ENCODE peak calls at places on chromosome 19, in nine cellular contexts. G, Q, O, N, Y, T, L, R and B are unnamed samples.

GRCh38 chr19:33831835-33832234 is 35.2 kb downstream of the KCTD15 start:
- DNase-seq in O (no peak), T (no peak), R (no peak), N (no peak), Y (no peak), Q (no peak), G (no peak), L (no peak), B (no peak)

GRCh38 chr19:2266183-2266993 is 10.2 kb upstream of the JSRP1 start:
- DNase-seq in R (peak), L (peak), N (peak), Y (peak), Q (no peak), O (peak), G (peak), T (peak), B (peak)

GRCh38 chr19:6891761-6892385 is 4.5 kb downstream of the ADGRE1 start:
- DNase-seq in Y (no peak), T (peak), R (no peak), Q (no peak), G (no peak), L (no peak), N (no peak), O (no peak), B (no peak)

GRCh38 chr19:38711726-38712153 is 32.5 kb downstream of the CAPN12 start:
- DNase-seq in G (peak), R (no peak), N (peak), Q (no peak), O (peak), T (no peak), L (no peak), Y (no peak), B (peak)

GRCh38 chr19:56983148-56983547 is 136.6 kb upstream of the USP29 start:
- DNase-seq in N (no peak), L (no peak), O (no peak), Q (no peak), Y (no peak), R (no peak), T (no peak), G (no peak), B (no peak)

GRCh38 chr19:4916292-4917082 is 7.2 kb downstream of the UHRF1 start:
- DNase-seq in O (no peak), N (no peak), T (no peak), R (no peak), G (no peak), L (no peak), Y (peak), Q (no peak), B (no peak)

GRCh38 chr19:46967578-46968018 is 52.0 kb upstream of the NPAS1 start:
- DNase-seq in T (no peak), G (no peak), O (no peak), R (peak), Y (no peak), L (peak), Q (no peak), N (no peak), B (no peak)

GRCh38 chr19:6750062-6750461 is 10.6 kb downstream of the TRIP10 start:
- DNase-seq in T (no peak), O (no peak), N (no peak), R (no peak), G (no peak), Q (no peak), L (no peak), Y (no peak), B (no peak)

GRCh38 chr19:4144666-4145261 is 8.7 kb upstream of the CREB3L3 start:
- DNase-seq in L (no peak), N (peak), R (peak), Q (no peak), T (no peak), O (peak), Y (no peak), G (no peak), B (peak)

GRCh38 chr19:10120538-10121198 is 969 bp upstream of the EIF3G start:
- DNase-seq in Q (no peak), O (peak), T (no peak), N (peak), L (no peak), Y (no peak), G (peak), R (no peak), B (peak)

GRCh38 chr19:58154287-58154678 is 3.7 kb upstream of the ZNF329 start:
- DNase-seq in G (peak), Y (no peak), O (peak), L (peak), Q (no peak), R (peak), N (peak), T (no peak), B (peak)

GRCh38 chr19:43625918-43626579 is 6.6 kb upstream of the ZNF428 start:
- DNase-seq in T (no peak), Q (no peak), L (no peak), N (no peak), R (peak), Y (no peak), G (peak), O (no peak), B (no peak)

GRCh38 chr19:23817519-23817918 is 58.8 kb upstream of the ZNF681 start:
- DNase-seq in N (peak), Q (no peak), T (peak), Y (no peak), R (peak), O (peak), L (no peak), G (no peak), B (peak)

GRCh38 chr19:18468517-18468916 is 30.6 kb upstream of the ISYNA1 start:
- DNase-seq in R (no peak), N (no peak), G (no peak), O (no peak), Y (peak), L (no peak), T (no peak), Q (no peak), B (no peak)

GRCh38 chr19:28868836-28869235 is 344.1 kb downstream of the UQCRFS1 start:
- DNase-seq in N (no peak), Q (no peak), R (no peak), O (no peak), Y (no peak), L (no peak), T (no peak), G (no peak), B (no peak)

GRCh38 chr19:39969266-39969665 is 1.7 kb upstream of the PSMC4 start:
- DNase-seq in G (no peak), N (peak), R (peak), L (no peak), T (no peak), Q (no peak), O (peak), Y (no peak), B (no peak)

GRCh38 chr19:41106177-41106576 is 8.1 kb upstream of the CYP2F1 start:
- DNase-seq in L (no peak), R (no peak), G (no peak), O (no peak), N (no peak), Q (no peak), Y (no peak), T (no peak), B (no peak)
- TF ChIP-seq CTCF in L (no peak), R (no peak), G (no peak), O (no peak), N (no peak), Q (no peak), Y (no peak), T (no peak), B (no peak)

GRCh38 chr19:37468961-37469777 is at the start of gene ZNF570:
- DNase-seq in G (peak), R (peak), Y (peak), O (peak), L (peak), N (peak), Q (peak), T (peak), B (peak)

GRCh38 chr19:37470216-37470615 is 1.1 kb downstream of the ZNF570 start:
- DNase-seq in R (no peak), N (no peak), O (no peak), L (no peak), G (no peak), Q (no peak), Y (no peak), T (no peak), B (no peak)

GRCh38 chr19:37467608-37468090 is 405 bp upstream of the ZNF569 start:
- DNase-seq in Y (no peak), N (no peak), T (no peak), O (no peak), Q (no peak), G (no peak), L (peak), R (no peak), B (no peak)

GRCh38 chr19:37466277-37466797 is 907 bp downstream of the ZNF569 start:
- DNase-seq in O (no peak), Q (no peak), T (no peak), G (no peak), Y (no peak), L (no peak), R (no peak), N (no peak), B (no peak)

DNA sequence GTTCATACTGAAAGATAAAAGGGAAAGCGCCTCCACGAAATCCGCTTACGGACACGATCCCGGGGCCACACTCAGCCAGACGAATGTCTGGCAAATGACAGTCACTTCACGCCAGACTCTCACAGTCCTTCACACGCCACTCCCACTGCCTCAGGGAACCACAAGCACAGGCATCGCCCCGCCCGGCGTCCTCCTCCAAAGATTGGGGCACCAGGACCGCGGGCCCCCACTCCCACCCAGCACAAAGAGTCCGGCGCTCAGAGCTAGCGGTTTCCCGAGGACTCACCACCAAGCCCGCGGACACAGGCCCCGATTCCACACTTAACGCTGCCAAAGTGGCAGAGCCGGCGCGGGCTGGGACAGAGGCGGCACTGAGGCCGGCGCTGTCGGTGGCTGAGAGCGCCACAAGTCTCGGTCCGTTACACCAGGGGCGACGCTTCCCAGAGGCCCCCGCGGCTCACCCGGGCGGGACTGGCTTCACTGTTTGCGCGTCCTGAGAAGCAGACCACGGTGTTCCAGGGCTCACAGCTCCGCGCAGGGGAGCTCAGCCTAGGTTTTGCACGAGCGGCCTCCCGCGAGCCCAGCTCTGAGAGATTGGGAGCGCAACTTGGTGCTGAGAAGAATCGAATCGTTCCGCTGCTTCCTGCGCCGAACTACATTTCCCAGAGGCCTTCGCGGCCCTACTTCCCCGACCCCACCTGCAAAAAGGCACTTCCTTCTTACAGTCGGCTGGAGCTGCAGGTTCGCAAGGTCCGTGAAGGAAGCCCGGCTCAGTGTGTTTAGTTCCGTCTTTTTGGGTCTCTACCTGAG is at the start of gene ZNF569:
- DNase-seq in L (peak), T (peak), G (peak), N (peak), O (peak), Y (peak), Q (peak), R (peak), B (peak)
- TF ChIP-seq CTCF in L (no peak), T (no peak), G (no peak), N (no peak), O (no peak), Y (no peak), Q (no peak), R (no peak), B (no peak)

GRCh38 chr19:55418185-55418584 is 10.6 kb upstream of the UBE2S start:
- DNase-seq in G (peak), N (peak), R (peak), L (peak), Q (peak), Y (no peak), T (peak), O (peak), B (peak)
- TF ChIP-seq CTCF in G (peak), N (peak), R (peak), L (peak), Q (peak), Y (peak), T (peak), O (peak), B (peak)

GRCh38 chr19:35380450-35381124 is 9.7 kb downstream of the GPR42 start:
- DNase-seq in T (no peak), O (no peak), R (no peak), N (no peak), Y (no peak), G (no peak), L (no peak), Q (no peak), B (no peak)
- TF ChIP-seq CTCF in T (no peak), O (no peak), R (no peak), N (no peak), Y (no peak), G (no peak), L (no peak), Q (no peak), B (no peak)